ENCODE peak calls at places on chromosomes 4 and X, in seven cellular contexts. B, V, J, H, Z, O and Q are unnamed samples.

GRCh38 chr4:175421506-175421905 is 390.6 kb downstream of the GPM6A start:
- DNase-seq in J (no peak), B (peak; percentile 73), Z (no peak), H (no peak), O (no peak), V (no peak), Q (no peak)

GRCh38 chr4:84792366-84793301 is 173.9 kb downstream of the WDFY3 start:
- DNase-seq in J (no peak), B (peak; percentile 31), O (no peak), Z (no peak), V (no peak), H (no peak), Q (no peak)

GRCh38 chr4:8637456-8637984 is 45.0 kb downstream of the CPZ start:
- DNase-seq in H (no peak), B (no peak), V (peak; percentile 8), Z (no peak), J (no peak), O (no peak), Q (peak; percentile 8)

GRCh38 chr4:172596206-172596605 is 572.4 kb upstream of the GALNT7 start:
- DNase-seq in O (no peak), J (no peak), B (no peak), V (no peak), Z (no peak), H (peak; percentile 41), Q (no peak)

GRCh38 chr4:164935363-164935762 is 42.1 kb downstream of the TRIM61 start:
- DNase-seq in O (no peak), B (no peak), V (no peak), J (no peak), Z (no peak), H (peak; percentile 77), Q (no peak)

GRCh38 chr4:113692809-113693411 is 68.6 kb downstream of the CAMK2D start:
- DNase-seq in O (no peak), B (no peak), Z (no peak), J (no peak), H (no peak), V (no peak), Q (no peak)

GRCh38 chrX:103063918-103064434 is at the start of gene BEX1:
- DNase-seq in B (peak; percentile 69), H (peak; percentile 80), V (peak; percentile 29), J (no peak), Z (peak; percentile 43), O (peak; percentile 37), Q (peak; percentile 46)

GRCh38 chrX:38664285-38664684 is 102.9 kb downstream of the TSPAN7 start:
- DNase-seq in V (no peak), Z (peak; percentile 9), H (peak; percentile 49), J (no peak), B (peak; percentile 55), O (no peak), Q (no peak)

GRCh38 chr4:139200506-139200905 is 23.5 kb upstream of the ELF2 start:
- DNase-seq in O (no peak), J (no peak), V (no peak), H (no peak), B (no peak), Z (no peak), Q (no peak)

DNA sequence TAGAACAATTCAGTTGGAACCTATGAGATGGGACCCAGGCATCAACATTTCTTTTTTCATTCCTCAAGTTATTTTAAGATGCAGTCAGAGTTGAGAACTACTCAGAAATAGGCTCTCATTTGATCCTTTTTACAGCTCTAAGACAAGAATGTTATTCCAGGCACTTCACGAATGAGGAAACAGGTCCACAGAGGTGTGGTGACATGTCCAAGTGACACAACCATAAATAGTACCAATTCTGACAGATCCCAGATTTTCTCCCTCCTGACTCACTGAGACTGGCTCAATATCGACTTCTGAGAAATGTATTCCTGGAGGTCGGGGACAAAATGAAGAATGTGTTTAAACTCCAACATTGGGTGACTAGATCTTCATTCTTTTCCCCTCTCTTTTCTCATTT is 11.1 kb downstream of the TCEANC start:
- DNase-seq in V (no peak), O (no peak), J (no peak), H (no peak), Z (no peak), B (no peak), Q (no peak)
- H3K4me1 ChIP-seq in V (peaks cover 2% of the 10 kb centered on the region), O (peaks cover 11% of the 10 kb centered on the region), J (peaks cover under 1% of the 10 kb centered on the region), H (peaks cover 2% of the 10 kb centered on the region), Z (peaks cover 2% of the 10 kb centered on the region), B (peaks cover 39% of the 10 kb centered on the region), Q (peaks cover 13% of the 10 kb centered on the region)

DNA sequence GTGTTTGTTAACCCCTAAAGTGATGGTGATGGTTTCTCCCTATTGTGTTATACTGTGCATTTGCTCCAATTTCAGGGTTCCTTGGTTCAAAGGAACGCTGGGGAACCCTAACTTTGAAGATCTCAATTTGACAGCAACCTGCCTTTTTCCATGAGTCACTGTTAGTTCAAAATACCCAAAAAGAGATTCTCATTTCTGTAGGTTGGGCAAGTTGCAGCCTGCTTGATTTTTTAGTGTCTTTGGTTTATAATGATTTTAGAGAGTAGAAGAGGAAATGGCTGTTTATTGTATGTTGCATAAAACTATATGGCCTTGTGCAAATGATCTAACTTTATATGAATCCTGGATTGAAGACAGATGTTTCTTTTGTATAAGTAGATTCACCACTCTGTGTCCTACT is 23.1 kb downstream of the GAB1 start:
- DNase-seq in V (no peak), O (no peak), H (no peak), Z (no peak), J (no peak), B (no peak), Q (no peak)
- H3K4me3 ChIP-seq in V (no peak overlapping the region), O (no peak overlapping the region), H (no peak overlapping the region), Z (no peak overlapping the region), J (peak overlapping the region; percentile 43), B (peak overlapping the region; percentile 35), Q (no peak overlapping the region)

GRCh38 chr4:10116625-10117423 is at the start of gene WDR1:
- DNase-seq in H (peak; percentile 94), J (peak; percentile 86), O (peak; percentile 97), B (peak; percentile 99), Z (peak; percentile 93), V (peak; percentile 99), Q (peak; percentile 99)

GRCh38 chr4:10115657-10116624 is 658 bp downstream of the WDR1 start:
- DNase-seq in B (peak; percentile 57), O (peak; percentile 75), J (no peak), V (no peak), Z (no peak), H (peak; percentile 72), Q (peak; percentile 81)

GRCh38 chr4:10118355-10119004 is 1.9 kb upstream of the WDR1 start:
- DNase-seq in B (no peak), V (no peak), O (no peak), Z (no peak), J (no peak), H (no peak), Q (no peak)

GRCh38 chr4:10119263-10119662 is 2.7 kb upstream of the WDR1 start:
- DNase-seq in J (no peak), V (no peak), O (no peak), Z (no peak), H (peak; percentile 1), B (no peak), Q (no peak)

GRCh38 chr4:10117424-10118354 is 1.1 kb upstream of the WDR1 start:
- DNase-seq in H (peak; percentile 51), Z (no peak), B (peak; percentile 39), V (no peak), O (no peak), J (no peak), Q (no peak)
- H3K4me1 ChIP-seq in H (peaks cover 29% of the 10 kb centered on the region), Z (peaks cover 13% of the 10 kb centered on the region), B (peaks cover 30% of the 10 kb centered on the region), V (peaks cover 45% of the 10 kb centered on the region), O (peaks cover 55% of the 10 kb centered on the region), J (peaks cover 18% of the 10 kb centered on the region), Q (peaks cover 40% of the 10 kb centered on the region)

GRCh38 chr4:186651624-186652023 is 72.0 kb downstream of the FAT1 start:
- DNase-seq in Z (no peak), J (peak; percentile 24), B (no peak), O (peak; percentile 82), H (peak; percentile 33), V (peak; percentile 80), Q (no peak)
- H3K4me3 ChIP-seq in Z (no peak overlapping the region), J (peak overlapping the region; percentile 63), B (no peak overlapping the region), O (peak overlapping the region; percentile 35), H (no peak overlapping the region), V (peak overlapping the region; percentile 43), Q (peak overlapping the region; percentile 25)